ENCODE peak calls at places on chromosomes 12 and 14, in nine cellular contexts. G, I, B, V, T, A, J, Q and E are unnamed samples.

GRCh38 chr12:32482226-32482625 is 82.9 kb downstream of the FGD4 start:
- DNase-seq in T (no peak), Q (no peak), G (no peak), J (no peak), V (no peak), A (no peak), B (no peak), I (no peak), E (no peak)

GRCh38 chr14:72665259-72665658 is 228.6 kb downstream of the DPF3 start:
- DNase-seq in G (peak), A (no peak), T (peak), J (no peak), B (no peak), I (peak), Q (peak), V (no peak), E (no peak)

GRCh38 chr12:107622005-107622404 is 63.6 kb upstream of the PWP1 start:
- DNase-seq in B (peak), G (peak), J (no peak), Q (no peak), V (no peak), I (no peak), T (peak), A (no peak), E (no peak)

GRCh38 chr14:76904100-76904739 is 78.0 kb downstream of the LRRC74A start:
- DNase-seq in I (peak), Q (no peak), G (peak), V (no peak), B (no peak), T (peak), A (peak), J (no peak), E (no peak)

GRCh38 chr12:16893426-16893825 is 287.5 kb upstream of the LMO3 start:
- DNase-seq in V (no peak), A (no peak), G (no peak), I (no peak), T (no peak), Q (no peak), B (no peak), J (no peak), E (no peak)

GRCh38 chr14:98494582-98494981 is 777.4 kb downstream of the BCL11B start:
- DNase-seq in G (no peak), T (peak), A (no peak), Q (no peak), I (peak), J (no peak), V (no peak), B (peak), E (no peak)

GRCh38 chr12:95548539-95549391 is 2.5 kb downstream of the USP44 start:
- DNase-seq in J (peak), G (no peak), I (peak), V (peak), A (peak), T (no peak), Q (peak), B (peak), E (no peak)

GRCh38 chr14:59427653-59428578 is 37.3 kb downstream of the GPR135 start:
- DNase-seq in A (no peak), V (no peak), Q (no peak), T (no peak), J (no peak), I (no peak), B (no peak), G (peak), E (no peak)

GRCh38 chr12:127455347-127456265 is 811.4 kb upstream of the TMEM132C start:
- DNase-seq in V (no peak), A (no peak), G (no peak), T (no peak), I (peak), J (peak), B (no peak), Q (no peak), E (no peak)

GRCh38 chr12:13148532-13148847 is 45.0 kb upstream of the GSG1 start:
- DNase-seq in I (no peak), G (no peak), T (no peak), B (no peak), V (no peak), Q (no peak), A (no peak), J (no peak), E (no peak)

GRCh38 chr14:88225721-88226120 is 97.3 kb downstream of the KCNK10 start:
- DNase-seq in G (no peak), V (no peak), B (no peak), I (no peak), T (no peak), Q (no peak), J (no peak), A (no peak), E (no peak)

GRCh38 chr12:104958946-104959841 is 1.1 kb upstream of the SLC41A2 start:
- DNase-seq in G (peak), A (peak), B (peak), Q (no peak), J (no peak), V (no peak), I (peak), T (peak), E (no peak)

GRCh38 chr14:94036328-94037167 is 10.4 kb downstream of the OTUB2 start:
- DNase-seq in T (peak), Q (peak), I (peak), J (peak), G (peak), B (peak), V (peak), A (peak), E (no peak)

GRCh38 chr12:20044836-20045235 is 323.5 kb upstream of the PDE3A start:
- DNase-seq in J (no peak), I (peak), T (peak), A (no peak), G (peak), V (no peak), B (no peak), Q (no peak), E (no peak)

GRCh38 chr12:112836736-112837628 is 45.4 kb downstream of the RPH3A start:
- DNase-seq in T (no peak), B (no peak), V (no peak), J (no peak), A (no peak), Q (no peak), G (no peak), I (no peak), E (no peak)

GRCh38 chr12:4962539-4963486 is 53.1 kb downstream of the KCNA1 start:
- DNase-seq in J (no peak), V (no peak), Q (no peak), I (peak), G (peak), B (no peak), A (no peak), T (no peak), E (no peak)

GRCh38 chr14:102746568-102747438 is 30.4 kb upstream of the TRAF3 start:
- DNase-seq in T (no peak), A (no peak), I (no peak), B (no peak), J (no peak), G (no peak), V (no peak), Q (no peak), E (no peak)

GRCh38 chr12:111121840-111122239 is 201.5 kb upstream of the MYL2 start:
- DNase-seq in I (no peak), T (no peak), J (peak), G (no peak), Q (no peak), A (no peak), B (no peak), V (no peak), E (no peak)

GRCh38 chr12:75350413-75350812 is 15.9 kb downstream of the GLIPR1L1 start:
- DNase-seq in V (no peak), T (no peak), J (no peak), B (no peak), Q (no peak), A (no peak), I (no peak), G (no peak), E (no peak)

GRCh38 chr14:65261946-65262345 is 150.6 kb upstream of the FUT8 start:
- DNase-seq in J (peak), G (no peak), V (no peak), Q (no peak), T (no peak), B (no peak), I (no peak), A (no peak), E (no peak)

GRCh38 chr14:32650030-32650429 is 288.6 kb upstream of the NPAS3 start:
- DNase-seq in B (no peak), A (no peak), V (no peak), Q (no peak), I (no peak), J (no peak), G (no peak), T (no peak), E (no peak)

GRCh38 chr14:69629225-69630127 is 18.1 kb downstream of the SUSD6 start:
- DNase-seq in T (no peak), I (peak), V (no peak), G (no peak), A (no peak), Q (no peak), B (peak), J (no peak), E (no peak)

GRCh38 chr12:115840159-115840558 is 437.3 kb downstream of the MED13L start:
- DNase-seq in J (no peak), I (no peak), T (no peak), Q (no peak), V (no peak), G (no peak), B (no peak), A (no peak), E (no peak)

GRCh38 chr12:67415473-67415872 is 146.3 kb downstream of the CAND1 start:
- DNase-seq in G (peak), I (peak), B (no peak), A (no peak), J (peak), T (peak), Q (peak), V (no peak), E (no peak)

GRCh38 chr14:42517786-42518530 is 911.3 kb downstream of the LRFN5 start:
- DNase-seq in Q (no peak), B (no peak), V (no peak), A (no peak), J (no peak), I (no peak), G (no peak), T (no peak), E (no peak)

GRCh38 chr14:77076118-77076631 is 21.9 kb upstream of the CIPC start:
- DNase-seq in B (no peak), A (peak), T (no peak), Q (no peak), V (no peak), I (no peak), J (no peak), G (no peak), E (no peak)

GRCh38 chr12:19220205-19220604 is 90.7 kb downstream of the PLEKHA5 start:
- DNase-seq in A (no peak), G (peak), T (peak), J (no peak), I (peak), Q (no peak), B (no peak), V (no peak), E (no peak)

GRCh38 chr14:35553808-35554207 is 19.8 kb downstream of the INSM2 start:
- DNase-seq in V (no peak), I (peak), G (no peak), B (no peak), Q (no peak), T (peak), J (no peak), A (no peak), E (no peak)

GRCh38 chr12:5295151-5295550 is 136.8 kb upstream of the NTF3 start:
- DNase-seq in J (no peak), Q (no peak), G (no peak), V (no peak), A (no peak), T (no peak), B (no peak), I (peak), E (no peak)